ENCODE peak calls at places on chromosomes 2 and 18, in four cellular contexts. P, H, Z and D are unnamed samples.

GRCh38 chr18:62420151-62420512 is 95.0 kb downstream of the TNFRSF11A start:
- DNase-seq in Z (no peak), P (no peak), H (no peak), D (no peak)

GRCh38 chr2:197932374-197932773 is 128.0 kb downstream of the PLCL1 start:
- DNase-seq in P (no peak), H (no peak), Z (no peak), D (no peak)

GRCh38 chr18:25561923-25562322 is 210.0 kb upstream of the ZNF521 start:
- DNase-seq in Z (no peak), P (no peak), H (no peak), D (no peak)

GRCh38 chr2:201275991-201276390 is 15.7 kb downstream of the CASP8 start:
- DNase-seq in P (no peak), Z (no peak), H (no peak), D (peak; percentile 71)

GRCh38 chr2:239169311-239170048 is 231.3 kb downstream of the HDAC4 start:
- DNase-seq in Z (no peak), P (no peak), H (no peak), D (no peak)

GRCh38 chr2:159939946-159940345 is 122.5 kb downstream of the PLA2R1 start:
- DNase-seq in P (no peak), H (no peak), Z (no peak), D (no peak)

GRCh38 chr18:25827961-25828561 is 262.4 kb downstream of the SS18 start:
- DNase-seq in P (no peak), H (no peak), Z (no peak), D (peak; percentile 50)

GRCh38 chr18:13218376-13219011 is at the start of gene LDLRAD4:
- DNase-seq in H (no peak), Z (peak; percentile 45), P (peak; percentile 44), D (peak; percentile 53)

GRCh38 chr2:157291018-157291417 is 33.5 kb downstream of the GALNT5 start:
- DNase-seq in H (no peak), Z (no peak), P (no peak), D (no peak)

GRCh38 chr2:30185175-30185574 is 38.4 kb downstream of the YPEL5 start:
- DNase-seq in P (no peak), H (no peak), Z (no peak), D (no peak)

GRCh38 chr2:128752691-128753263 is 434.1 kb upstream of the HS6ST1 start:
- DNase-seq in Z (no peak), P (no peak), H (no peak), D (no peak)

GRCh38 chr2:161990741-161991140 is 83.3 kb downstream of the DPP4 start:
- DNase-seq in Z (no peak), P (no peak), H (no peak), D (no peak)

GRCh38 chr2:176768185-176768584 is 444.4 kb upstream of the HNRNPA3 start:
- DNase-seq in P (no peak), Z (peak; percentile 43), H (no peak), D (no peak)

GRCh38 chr2:184824597-184824996 is 226.3 kb downstream of the ZNF804A start:
- DNase-seq in P (no peak), H (no peak), Z (no peak), D (no peak)

GRCh38 chr2:26270363-26270762 is 25.6 kb downstream of the HADHB start:
- DNase-seq in H (no peak), P (no peak), Z (no peak), D (no peak)

GRCh38 chr2:240303896-240304745 is 131.3 kb upstream of the GPC1 start:
- DNase-seq in P (no peak), Z (no peak), H (peak; percentile 7), D (peak; percentile 15)

GRCh38 chr2:207813221-207813916 is 43.7 kb upstream of the FZD5 start:
- DNase-seq in P (no peak), H (peak; percentile 76), Z (no peak), D (peak; percentile 52)

GRCh38 chr2:106161938-106162814 is 31.9 kb downstream of the UXS1 start:
- DNase-seq in P (no peak), H (no peak), Z (no peak), D (no peak)